ENCODE peak calls at places on chromosomes 4 and X, in seven cellular contexts. One of them, this sample, is unnamed.

GRCh38 chr4:56307423-56307822 is 79.9 kb downstream of the AASDH start:
- DNase-seq in EH: peak; percentile 15
- DNase-seq in fibroblast of the aortic adventitia: no peak
- DNase-seq in activated CD8-positive, alpha-beta memory T cell treated with anti-CD3 and anti-CD28 coated beads, Interleukin-2, amount 50 U/mL, for 4 hours: no peak
- DNase-seq in heart left ventricle: no peak
- DNase-seq in RWPE1: peak; percentile 16
- DNase-seq in sciatic nerve: no peak
- DNase-seq in this sample: no peak

GRCh38 chrX:56995271-56995994 is at the start of gene SPIN3:
- DNase-seq in heart left ventricle: peak; percentile 85
- DNase-seq in EH: peak; percentile 76
- DNase-seq in fibroblast of the aortic adventitia: peak; percentile 60
- DNase-seq in sciatic nerve: peak; percentile 89
- DNase-seq in RWPE1: peak; percentile 53
- DNase-seq in activated CD8-positive, alpha-beta memory T cell treated with anti-CD3 and anti-CD28 coated beads, Interleukin-2, amount 50 U/mL, for 4 hours: peak; percentile 46
- DNase-seq in this sample: peak; percentile 91

GRCh38 chrX:13000311-13000811 is 25.5 kb downstream of the TMSB4X start:
- DNase-seq in EH: no peak
- DNase-seq in activated CD8-positive, alpha-beta memory T cell treated with anti-CD3 and anti-CD28 coated beads, Interleukin-2, amount 50 U/mL, for 4 hours: peak; percentile 29
- DNase-seq in heart left ventricle: no peak
- DNase-seq in fibroblast of the aortic adventitia: no peak
- DNase-seq in sciatic nerve: no peak
- DNase-seq in RWPE1: no peak
- DNase-seq in this sample: no peak

GRCh38 chrX:29604381-29604780 is 611.0 kb upstream of the MAGEB2 start:
- DNase-seq in heart left ventricle: no peak
- DNase-seq in sciatic nerve: no peak
- DNase-seq in RWPE1: no peak
- DNase-seq in EH: no peak
- DNase-seq in fibroblast of the aortic adventitia: no peak
- DNase-seq in activated CD8-positive, alpha-beta memory T cell treated with anti-CD3 and anti-CD28 coated beads, Interleukin-2, amount 50 U/mL, for 4 hours: no peak
- DNase-seq in this sample: no peak

GRCh38 chr4:79083406-79084010 is 144.3 kb upstream of the PAQR3 start:
- DNase-seq in RWPE1: no peak
- DNase-seq in sciatic nerve: no peak
- DNase-seq in EH: no peak
- DNase-seq in heart left ventricle: peak; percentile 43
- DNase-seq in activated CD8-positive, alpha-beta memory T cell treated with anti-CD3 and anti-CD28 coated beads, Interleukin-2, amount 50 U/mL, for 4 hours: no peak
- DNase-seq in fibroblast of the aortic adventitia: no peak
- DNase-seq in this sample: no peak

GRCh38 chr4:99587803-99588202 is 13.2 kb downstream of the MTTP start:
- DNase-seq in RWPE1: no peak
- DNase-seq in heart left ventricle: no peak
- DNase-seq in activated CD8-positive, alpha-beta memory T cell treated with anti-CD3 and anti-CD28 coated beads, Interleukin-2, amount 50 U/mL, for 4 hours: no peak
- DNase-seq in fibroblast of the aortic adventitia: no peak
- DNase-seq in EH: peak; percentile 3
- DNase-seq in sciatic nerve: no peak
- DNase-seq in this sample: no peak

GRCh38 chrX:102154218-102154860 is 1.4 kb downstream of the BEX5 start:
- DNase-seq in fibroblast of the aortic adventitia: no peak
- DNase-seq in heart left ventricle: no peak
- DNase-seq in RWPE1: no peak
- DNase-seq in activated CD8-positive, alpha-beta memory T cell treated with anti-CD3 and anti-CD28 coated beads, Interleukin-2, amount 50 U/mL, for 4 hours: no peak
- DNase-seq in sciatic nerve: no peak
- DNase-seq in EH: no peak
- DNase-seq in this sample: no peak

GRCh38 chr4:2260336-2261109 is 1.4 kb downstream of the MXD4 start:
- DNase-seq in activated CD8-positive, alpha-beta memory T cell treated with anti-CD3 and anti-CD28 coated beads, Interleukin-2, amount 50 U/mL, for 4 hours: peak; percentile 22
- DNase-seq in sciatic nerve: peak; percentile 74
- DNase-seq in RWPE1: no peak
- DNase-seq in heart left ventricle: peak; percentile 36
- DNase-seq in EH: peak; percentile 9
- DNase-seq in fibroblast of the aortic adventitia: no peak
- DNase-seq in this sample: peak; percentile 46

This sample was measured in right lobe of liver.